ENCODE peak calls at places on chromosomes 1 and 21, in nine cellular contexts. One of them, this sample, is unnamed.

GRCh38 chr1:157137051-157137772 is 983 bp downstream of the ETV3 start:
- DNase-seq in HepG2: no peak
- DNase-seq in A549: peak
- DNase-seq in NB4: peak
- DNase-seq in SK-N-SH: peak
- DNase-seq in WTC11: no peak
- DNase-seq in GM12878: no peak
- DNase-seq in K562: peak
- DNase-seq in HCT116: no peak
- DNase-seq in this sample: no peak

GRCh38 chr1:173476197-173476663 is 905 bp upstream of the PRDX6 start:
- DNase-seq in GM12878: no peak
- DNase-seq in SK-N-SH: no peak
- DNase-seq in K562: no peak
- DNase-seq in HCT116: no peak
- DNase-seq in A549: no peak
- DNase-seq in WTC11: no peak
- DNase-seq in HepG2: no peak
- DNase-seq in NB4: no peak
- DNase-seq in this sample: no peak

GRCh38 chr1:50637460-50637859 is 214.2 kb upstream of the DMRTA2 start:
- DNase-seq in HCT116: no peak
- DNase-seq in GM12878: no peak
- DNase-seq in HepG2: no peak
- DNase-seq in SK-N-SH: no peak
- DNase-seq in A549: no peak
- DNase-seq in WTC11: no peak
- DNase-seq in K562: no peak
- DNase-seq in NB4: no peak
- DNase-seq in this sample: no peak

GRCh38 chr1:43616383-43616782 is 33.6 kb upstream of the KDM4A start:
- DNase-seq in HepG2: no peak
- DNase-seq in SK-N-SH: no peak
- DNase-seq in GM12878: no peak
- DNase-seq in WTC11: no peak
- DNase-seq in K562: no peak
- DNase-seq in A549: no peak
- DNase-seq in HCT116: no peak
- DNase-seq in NB4: no peak
- DNase-seq in this sample: no peak

GRCh38 chr1:43622471-43622870 is 27.5 kb upstream of the KDM4A start:
- DNase-seq in A549: no peak
- DNase-seq in NB4: no peak
- DNase-seq in HCT116: no peak
- DNase-seq in GM12878: no peak
- DNase-seq in HepG2: no peak
- DNase-seq in WTC11: no peak
- DNase-seq in SK-N-SH: no peak
- DNase-seq in K562: no peak
- DNase-seq in this sample: no peak

GRCh38 chr1:33925586-33925985 is 61.7 kb downstream of the HMGB4 start:
- DNase-seq in SK-N-SH: no peak
- DNase-seq in A549: no peak
- DNase-seq in HepG2: no peak
- DNase-seq in GM12878: no peak
- DNase-seq in WTC11: no peak
- DNase-seq in NB4: no peak
- DNase-seq in HCT116: peak
- DNase-seq in K562: no peak
- DNase-seq in this sample: no peak

GRCh38 chr1:20440785-20441200 is 45.2 kb downstream of the CAMK2N1 start:
- DNase-seq in K562: peak
- DNase-seq in HCT116: peak
- DNase-seq in A549: peak
- DNase-seq in GM12878: no peak
- DNase-seq in HepG2: peak
- DNase-seq in SK-N-SH: peak
- DNase-seq in NB4: peak
- DNase-seq in WTC11: peak
- DNase-seq in this sample: peak

GRCh38 chr1:27391511-27392095 is 819 bp upstream of the GPR3 start:
- DNase-seq in GM12878: no peak
- DNase-seq in HCT116: peak
- DNase-seq in K562: peak
- DNase-seq in SK-N-SH: no peak
- DNase-seq in A549: peak
- DNase-seq in HepG2: peak
- DNase-seq in WTC11: peak
- DNase-seq in NB4: no peak
- DNase-seq in this sample: no peak

GRCh38 chr1:173603056-173603591 is at the start of gene SLC9C2:
- DNase-seq in NB4: peak
- DNase-seq in HepG2: no peak
- DNase-seq in A549: no peak
- DNase-seq in K562: no peak
- DNase-seq in GM12878: no peak
- DNase-seq in HCT116: no peak
- DNase-seq in SK-N-SH: no peak
- DNase-seq in WTC11: no peak
- DNase-seq in this sample: no peak

DNA sequence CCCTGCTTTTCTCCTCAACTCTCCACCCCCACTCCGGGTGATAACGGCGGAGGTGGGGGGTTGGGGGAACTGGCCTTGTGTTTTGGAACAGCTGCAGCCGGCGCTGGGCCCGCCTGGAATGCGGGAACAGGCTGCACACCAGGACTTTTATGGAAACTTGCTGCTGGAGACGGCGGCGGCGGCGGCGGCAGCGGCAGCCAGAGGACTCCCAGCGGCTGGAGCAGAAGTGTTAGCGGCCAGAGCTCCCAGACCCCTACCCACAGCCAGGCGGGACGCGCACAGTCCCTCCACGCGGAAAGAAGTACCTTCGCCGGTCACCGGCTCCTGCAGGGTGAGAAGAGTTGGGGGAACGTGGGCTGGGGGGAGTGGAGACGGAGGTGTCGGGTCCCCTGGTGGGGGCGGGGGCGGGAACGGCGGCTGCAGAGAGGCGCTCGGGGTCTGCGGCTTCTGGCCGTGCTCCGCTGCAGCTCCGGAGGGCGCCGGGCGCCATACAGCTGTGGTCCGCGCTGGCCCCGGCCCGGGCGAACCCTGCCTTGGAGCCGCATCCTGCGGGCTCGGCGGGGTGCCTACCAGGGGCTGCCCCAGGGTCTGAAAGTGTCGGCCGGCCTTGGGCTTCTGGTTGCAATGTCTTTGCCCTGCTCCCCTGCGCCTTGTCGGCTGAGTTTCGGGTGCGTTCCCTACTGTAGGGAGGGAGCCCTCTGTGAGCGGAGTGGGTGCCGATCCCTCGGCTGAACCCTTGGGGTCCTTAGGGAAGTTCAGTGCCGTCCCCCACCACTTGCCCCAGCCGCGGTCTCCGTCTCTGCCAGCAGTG is at the start of gene NEXN:
- DNase-seq in HCT116: no peak
- DNase-seq in A549: peak
- DNase-seq in NB4: peak
- DNase-seq in SK-N-SH: peak
- DNase-seq in HepG2: peak
- DNase-seq in K562: peak
- DNase-seq in WTC11: peak
- DNase-seq in GM12878: no peak
- DNase-seq in this sample: peak
- TF ChIP-seq MAX in HCT116: no peak
- TF ChIP-seq MAX in A549: no peak
- TF ChIP-seq MAX in NB4: no peak
- TF ChIP-seq MAX in SK-N-SH: no peak
- TF ChIP-seq MAX in HepG2: peak
- TF ChIP-seq MAX in K562: peak
- TF ChIP-seq MAX in WTC11: no peak
- TF ChIP-seq MAX in GM12878: no peak
- TF ChIP-seq MAX in this sample: no peak

GRCh38 chr21:31988492-31989285 is 115.9 kb downstream of the HUNK start:
- DNase-seq in GM12878: no peak
- DNase-seq in K562: no peak
- DNase-seq in A549: no peak
- DNase-seq in HCT116: no peak
- DNase-seq in SK-N-SH: no peak
- DNase-seq in WTC11: no peak
- DNase-seq in NB4: peak
- DNase-seq in HepG2: no peak
- DNase-seq in this sample: no peak
- TF ChIP-seq MAX in GM12878: no peak
- TF ChIP-seq MAX in K562: no peak
- TF ChIP-seq MAX in A549: no peak
- TF ChIP-seq MAX in HCT116: no peak
- TF ChIP-seq MAX in SK-N-SH: no peak
- TF ChIP-seq MAX in WTC11: no peak
- TF ChIP-seq MAX in NB4: no peak
- TF ChIP-seq MAX in HepG2: no peak
- TF ChIP-seq MAX in this sample: no peak

DNA sequence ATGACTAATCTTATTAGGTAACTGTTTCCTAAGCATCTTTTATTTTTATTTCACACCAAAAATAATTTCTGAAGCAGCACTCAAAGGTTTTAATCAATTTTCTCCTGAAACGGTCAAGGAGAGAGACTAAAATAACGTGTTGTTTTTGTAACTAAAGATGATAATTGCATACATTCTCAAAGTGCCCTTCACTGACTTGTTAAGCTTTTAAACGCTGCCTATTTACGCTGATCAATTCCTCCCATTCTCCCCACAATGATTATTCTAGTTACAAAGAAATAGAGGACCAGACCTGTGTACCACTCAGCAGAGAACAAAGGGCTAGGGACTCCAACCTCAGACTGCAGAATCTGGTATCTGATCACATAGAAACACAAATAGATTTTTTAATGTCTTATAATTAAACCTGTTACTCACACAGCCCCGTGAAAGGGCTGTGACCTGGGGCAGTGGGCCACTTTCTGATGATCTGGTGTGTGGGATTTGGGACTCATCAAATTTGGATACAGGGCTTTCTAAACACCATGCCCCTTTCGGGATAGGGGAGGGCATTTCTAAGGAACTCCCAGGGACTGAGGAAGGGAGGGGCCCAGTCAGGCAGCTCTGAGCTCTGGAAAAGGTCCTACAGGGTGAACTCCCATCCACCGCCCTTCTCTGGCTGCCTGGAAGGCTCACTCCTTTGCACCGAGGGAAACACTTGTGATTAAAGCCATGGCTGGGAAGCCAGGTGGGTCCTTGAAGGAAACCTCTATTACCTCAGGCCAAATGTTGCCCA is 65.2 kb downstream of the BCAR3 start:
- DNase-seq in GM12878: no peak
- DNase-seq in K562: no peak
- DNase-seq in A549: peak
- DNase-seq in NB4: no peak
- DNase-seq in SK-N-SH: no peak
- DNase-seq in HCT116: no peak
- DNase-seq in HepG2: no peak
- DNase-seq in WTC11: no peak
- DNase-seq in this sample: no peak
- TF ChIP-seq MAX in GM12878: no peak
- TF ChIP-seq MAX in K562: no peak
- TF ChIP-seq MAX in A549: no peak
- TF ChIP-seq MAX in NB4: no peak
- TF ChIP-seq MAX in SK-N-SH: no peak
- TF ChIP-seq MAX in HCT116: no peak
- TF ChIP-seq MAX in HepG2: no peak
- TF ChIP-seq MAX in WTC11: no peak
- TF ChIP-seq MAX in this sample: no peak

GRCh38 chr1:68213843-68214242 is 18.5 kb downstream of the WLS start:
- DNase-seq in SK-N-SH: peak
- DNase-seq in NB4: no peak
- DNase-seq in HCT116: no peak
- DNase-seq in K562: no peak
- DNase-seq in WTC11: no peak
- DNase-seq in A549: no peak
- DNase-seq in GM12878: no peak
- DNase-seq in HepG2: peak
- DNase-seq in this sample: no peak
- TF ChIP-seq MAX in SK-N-SH: no peak
- TF ChIP-seq MAX in NB4: no peak
- TF ChIP-seq MAX in HCT116: no peak
- TF ChIP-seq MAX in K562: no peak
- TF ChIP-seq MAX in WTC11: no peak
- TF ChIP-seq MAX in A549: no peak
- TF ChIP-seq MAX in GM12878: no peak
- TF ChIP-seq MAX in HepG2: no peak
- TF ChIP-seq MAX in this sample: no peak

GRCh38 chr1:147171399-147172167 is 687 bp downstream of the PRKAB2 start:
- DNase-seq in HepG2: no peak
- DNase-seq in GM12878: no peak
- DNase-seq in K562: peak
- DNase-seq in A549: peak
- DNase-seq in NB4: peak
- DNase-seq in WTC11: no peak
- DNase-seq in HCT116: no peak
- DNase-seq in SK-N-SH: peak
- DNase-seq in this sample: no peak

GRCh38 chr1:147169840-147170674 is 2.2 kb downstream of the PRKAB2 start:
- DNase-seq in HepG2: no peak
- DNase-seq in SK-N-SH: no peak
- DNase-seq in WTC11: no peak
- DNase-seq in GM12878: no peak
- DNase-seq in K562: no peak
- DNase-seq in A549: no peak
- DNase-seq in NB4: no peak
- DNase-seq in HCT116: no peak
- DNase-seq in this sample: no peak

GRCh38 chr1:147167361-147167760 is 4.9 kb downstream of the PRKAB2 start:
- DNase-seq in HepG2: peak
- DNase-seq in A549: peak
- DNase-seq in WTC11: no peak
- DNase-seq in HCT116: peak
- DNase-seq in SK-N-SH: no peak
- DNase-seq in GM12878: no peak
- DNase-seq in K562: no peak
- DNase-seq in NB4: no peak
- DNase-seq in this sample: no peak

GRCh38 chr1:147169171-147169570 is 3.1 kb downstream of the PRKAB2 start:
- DNase-seq in NB4: no peak
- DNase-seq in K562: no peak
- DNase-seq in HCT116: no peak
- DNase-seq in WTC11: no peak
- DNase-seq in HepG2: peak
- DNase-seq in A549: no peak
- DNase-seq in GM12878: no peak
- DNase-seq in SK-N-SH: no peak
- DNase-seq in this sample: no peak

GRCh38 chr1:147168626-147169058 is 3.6 kb downstream of the PRKAB2 start:
- DNase-seq in SK-N-SH: no peak
- DNase-seq in GM12878: no peak
- DNase-seq in A549: no peak
- DNase-seq in HCT116: no peak
- DNase-seq in HepG2: peak
- DNase-seq in WTC11: no peak
- DNase-seq in NB4: no peak
- DNase-seq in K562: no peak
- DNase-seq in this sample: no peak
- TF ChIP-seq MAX in SK-N-SH: no peak
- TF ChIP-seq MAX in GM12878: no peak
- TF ChIP-seq MAX in A549: no peak
- TF ChIP-seq MAX in HCT116: no peak
- TF ChIP-seq MAX in HepG2: no peak
- TF ChIP-seq MAX in WTC11: no peak
- TF ChIP-seq MAX in NB4: no peak
- TF ChIP-seq MAX in K562: no peak
- TF ChIP-seq MAX in this sample: no peak